ENCODE peak calls at places on chromosomes 3 and 15, in four cellular contexts. V, O, C and W are unnamed samples.

GRCh38 chr3:29065211-29065785 is 215.6 kb upstream of the RBMS3 start:
- DNase-seq in C (no peak), O (no peak), V (peak; percentile 45), W (no peak)

GRCh38 chr3:128256131-128256530 is 102.8 kb downstream of the EEFSEC start:
- DNase-seq in O (no peak), V (no peak), C (no peak), W (no peak)

GRCh38 chr3:108946292-108947290 is 7.1 kb downstream of the GUCA1C start:
- DNase-seq in C (no peak), O (no peak), V (no peak), W (no peak)

GRCh38 chr3:58157649-58158048 is 53.1 kb downstream of the DNASE1L3 start:
- DNase-seq in C (no peak), O (no peak), V (no peak), W (no peak)

GRCh38 chr15:49644364-49644794 is 23.5 kb downstream of the DTWD1 start:
- DNase-seq in O (no peak), C (no peak), V (no peak), W (no peak)

GRCh38 chr3:43194490-43195115 is 88.7 kb upstream of the POMGNT2 start:
- DNase-seq in C (no peak), V (no peak), O (no peak), W (no peak)

GRCh38 chr15:31481157-31481556 is 154.5 kb downstream of the KLF13 start:
- DNase-seq in O (no peak), C (no peak), V (no peak), W (no peak)

GRCh38 chr3:105373383-105373782 is 6.7 kb downstream of the ALCAM start:
- DNase-seq in V (no peak), O (no peak), C (no peak), W (no peak)

GRCh38 chr3:32460031-32460749 is 42.5 kb downstream of the CMTM6 start:
- DNase-seq in O (no peak), V (peak; percentile 73), C (no peak), W (no peak)

GRCh38 chr3:52077900-52078299 is 21.5 kb upstream of the DUSP7 start:
- DNase-seq in O (no peak), V (no peak), C (no peak), W (no peak)

GRCh38 chr3:148269816-148270215 is 427.9 kb upstream of the AGTR1 start:
- DNase-seq in V (no peak), O (peak; percentile 5), C (no peak), W (no peak)

GRCh38 chr3:69562001-69562400 is 176.1 kb upstream of the FRMD4B start:
- DNase-seq in V (no peak), O (no peak), C (no peak), W (no peak)

GRCh38 chr3:40911928-40912327 is 287.4 kb upstream of the CTNNB1 start:
- DNase-seq in V (no peak), C (no peak), O (peak; percentile 87), W (no peak)

GRCh38 chr3:8499181-8499611 is 2.4 kb upstream of the LMCD1 start:
- DNase-seq in V (peak; percentile 18), C (no peak), O (peak; percentile 92), W (no peak)

GRCh38 chr15:58457466-58457965 is 25.7 kb downstream of the LIPC start:
- DNase-seq in C (peak; percentile 37), O (no peak), V (no peak), W (peak; percentile 88)

GRCh38 chr15:75733761-75734651 is 21.4 kb upstream of the CSPG4 start:
- DNase-seq in O (no peak), C (no peak), V (no peak), W (no peak)

GRCh38 chr3:169573129-169573528 is 90.4 kb downstream of the MECOM start:
- DNase-seq in C (no peak), V (no peak), O (no peak), W (no peak)

GRCh38 chr15:91627473-91628309 is 225.8 kb upstream of the SLCO3A1 start:
- DNase-seq in C (no peak), O (no peak), V (no peak), W (no peak)

GRCh38 chr15:43928152-43928551 is 101.3 kb downstream of the WDR76 start:
- DNase-seq in O (no peak), V (peak; percentile 62), C (no peak), W (no peak)

GRCh38 chr3:103499132-103499885 is 1064.5 kb downstream of the ZPLD1 start:
- DNase-seq in C (no peak), V (no peak), O (no peak), W (no peak)

GRCh38 chr3:190183121-190183520 is 62.4 kb upstream of the P3H2 start:
- DNase-seq in V (no peak), O (no peak), C (no peak), W (no peak)

GRCh38 chr15:50183112-50183794 is 1.3 kb downstream of the SLC27A2 start:
- DNase-seq in C (no peak), V (no peak), O (no peak), W (no peak)

GRCh38 chr3:71681224-71681668 is 44.0 kb downstream of the EIF4E3 start:
- DNase-seq in V (peak; percentile 66), C (peak; percentile 24), O (peak; percentile 39), W (no peak)

GRCh38 chr15:83845230-83845629 is 191.3 kb downstream of the ADAMTSL3 start:
- DNase-seq in O (no peak), C (no peak), V (no peak), W (no peak)

GRCh38 chr3:135034881-135035440 is 239.9 kb downstream of the EPHB1 start:
- DNase-seq in V (no peak), C (no peak), O (no peak), W (no peak)

GRCh38 chr15:68868296-68868695 is 47.6 kb upstream of the ANP32A start:
- DNase-seq in O (no peak), V (no peak), C (no peak), W (no peak)

GRCh38 chr3:89025185-89025584 is 82.2 kb upstream of the EPHA3 start:
- DNase-seq in O (no peak), V (no peak), C (no peak), W (no peak)
- TF ChIP-seq NR2C2 in O (no peak), V (no peak), C (no peak), W (no peak)

GRCh38 chr3:124147429-124147828 is 155.5 kb upstream of the ROPN1 start:
- DNase-seq in O (no peak), V (no peak), C (no peak), W (no peak)

GRCh38 chr3:124149081-124149480 is 157.2 kb upstream of the ROPN1 start:
- DNase-seq in V (no peak), O (no peak), C (no peak), W (no peak)

GRCh38 chr3:124144035-124144814 is 152.3 kb upstream of the ROPN1 start:
- DNase-seq in V (no peak), O (no peak), C (no peak), W (no peak)

DNA sequence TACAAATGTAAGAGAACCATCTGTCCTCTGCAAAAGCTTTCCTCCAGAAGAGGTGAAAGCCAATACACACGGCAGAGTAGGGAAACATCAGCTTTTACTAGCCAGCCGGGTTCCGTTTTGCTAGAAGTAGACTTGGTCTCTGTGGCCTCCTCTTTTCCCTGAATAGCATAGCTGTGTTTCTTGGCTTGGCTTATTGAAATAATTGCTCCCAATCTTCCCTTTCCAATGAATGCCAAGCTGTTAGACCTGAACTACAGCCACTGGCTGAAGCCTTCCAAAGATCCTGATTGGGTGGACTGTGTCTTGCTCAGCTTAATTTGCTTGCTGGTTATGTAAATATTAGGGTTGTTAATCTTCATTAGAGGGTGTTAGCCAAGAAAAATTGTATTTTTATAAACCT is 157.8 kb upstream of the ROPN1 start:
- DNase-seq in V (no peak), O (no peak), C (no peak), W (no peak)
- TF ChIP-seq NR2C2 in V (no peak), O (no peak), C (no peak), W (no peak)

GRCh38 chr3:98577178-98577895 is 16.1 kb downstream of the CPOX start:
- DNase-seq in C (no peak), V (no peak), O (no peak), W (no peak)
- TF ChIP-seq NR2C2 in C (no peak), V (no peak), O (no peak), W (no peak)

GRCh38 chr3:45683417-45684326 is 5.5 kb upstream of the SACM1L start:
- DNase-seq in O (peak; percentile 49), V (no peak), C (peak; percentile 48), W (no peak)

GRCh38 chr3:45682311-45682710 is 6.9 kb upstream of the SACM1L start:
- DNase-seq in V (no peak), O (no peak), C (no peak), W (no peak)

GRCh38 chr3:45686850-45687249 is 2.3 kb upstream of the SACM1L start:
- DNase-seq in O (no peak), C (no peak), V (no peak), W (no peak)

GRCh38 chr3:45682786-45683185 is 6.4 kb upstream of the SACM1L start:
- DNase-seq in V (no peak), C (no peak), O (no peak), W (no peak)

GRCh38 chr3:45684327-45684892 is 4.8 kb upstream of the SACM1L start:
- DNase-seq in V (peak; percentile 48), C (no peak), O (peak; percentile 19), W (no peak)
- TF ChIP-seq NR2C2 in V (no peak), C (no peak), O (no peak), W (no peak)

GRCh38 chr3:141231923-141232861 is 567 bp downstream of the PXYLP1 start:
- DNase-seq in V (peak; percentile 66), O (no peak), C (peak; percentile 41), W (no peak)
- TF ChIP-seq NR2C2 in V (no peak), O (no peak), C (no peak), W (no peak)

GRCh38 chr3:120368172-120368571 is 19.0 kb upstream of the LRRC58 start:
- DNase-seq in C (no peak), O (no peak), V (no peak), W (no peak)

GRCh38 chr3:120364821-120365220 is 15.7 kb upstream of the LRRC58 start:
- DNase-seq in O (no peak), V (no peak), C (no peak), W (no peak)

GRCh38 chr3:120369000-120369399 is 19.8 kb upstream of the LRRC58 start:
- DNase-seq in V (no peak), C (no peak), O (peak; percentile 15), W (no peak)

GRCh38 chr3:120364101-120364500 is 14.9 kb upstream of the LRRC58 start:
- DNase-seq in C (no peak), V (no peak), O (no peak), W (no peak)
- TF ChIP-seq NR2C2 in C (no peak), V (no peak), O (no peak), W (no peak)

GRCh38 chr15:96073908-96074307 is 256.6 kb upstream of the NR2F2 start:
- DNase-seq in C (no peak), O (no peak), V (no peak), W (no peak)
- TF ChIP-seq NR2C2 in C (no peak), O (no peak), V (no peak), W (no peak)